ENCODE peak calls at places on chromosomes 12 and 14, in nine cellular contexts. W, H, E, N, Y, J, A, C and L are unnamed samples.

GRCh38 chr12:66665416-66665815 is 13.5 kb downstream of the GRIP1 start:
- DNase-seq in W (no peak), H (no peak), E (no peak), N (no peak), Y (no peak), J (no peak), A (no peak), C (no peak), L (no peak)

GRCh38 chr14:51596473-51596870 is 55.2 kb upstream of the FRMD6 start:
- DNase-seq in W (no peak), H (no peak), E (no peak), N (peak), Y (no peak), J (no peak), A (no peak), C (no peak), L (no peak)

GRCh38 chr12:26452511-26452910 is 257.1 kb downstream of the SSPN start:
- DNase-seq in W (no peak), H (no peak), E (no peak), N (no peak), Y (no peak), J (no peak), A (no peak), C (no peak), L (no peak)

GRCh38 chr12:119669744-119670472 is 2.0 kb downstream of the PRKAB1 start:
- DNase-seq in W (no peak), H (no peak), E (no peak), N (no peak), Y (no peak), J (no peak), A (no peak), C (no peak), L (peak)

GRCh38 chr12:46357438-46358324 is 14.9 kb downstream of the SLC38A2 start:
- DNase-seq in W (no peak), H (no peak), E (peak), N (no peak), Y (no peak), J (no peak), A (peak), C (peak), L (peak)

GRCh38 chr12:101243074-101243473 is 33.0 kb upstream of the SLC5A8 start:
- DNase-seq in W (no peak), H (no peak), E (no peak), N (peak), Y (no peak), J (no peak), A (no peak), C (no peak), L (no peak)

GRCh38 chr12:93128332-93128707 is 199.2 kb upstream of the EEA1 start:
- DNase-seq in W (no peak), H (no peak), E (peak), N (no peak), Y (no peak), J (no peak), A (no peak), C (no peak), L (no peak)

GRCh38 chr14:76918751-76919421 is 92.7 kb downstream of the LRRC74A start:
- DNase-seq in W (no peak), H (peak), E (peak), N (peak), Y (peak), J (no peak), A (peak), C (peak), L (peak)

GRCh38 chr12:49296034-49296835 is 1.3 kb downstream of the PRPH start:
- DNase-seq in W (peak), H (no peak), E (peak), N (peak), Y (no peak), J (peak), A (no peak), C (no peak), L (peak)